ENCODE peak calls at places on chromosomes 4 and X, in seven cellular contexts. V, L, W, X, T, B and P are unnamed samples. For H3K27me3, the result is how much of the 10 kb centered on the place peaks cover.

GRCh38 chrX:9604111-9604907 is 139.5 kb downstream of the TBL1X start:
- DNase-seq in X (no peak), T (peak), L (no peak), B (no peak), W (no peak), V (peak), P (no peak)

GRCh38 chr4:20418865-20419451 is 167.3 kb downstream of the SLIT2 start:
- DNase-seq in V (no peak), T (no peak), W (peak), B (peak), X (no peak), L (no peak), P (peak)

GRCh38 chr4:180925800-180926199 is 1317.4 kb upstream of the TENM3 start:
- DNase-seq in V (no peak), W (no peak), T (no peak), X (no peak), L (no peak), B (no peak), P (no peak)

GRCh38 chrX:140710710-140711109 is 1.2 kb downstream of the LINC00632 start:
- DNase-seq in B (no peak), X (peak), T (no peak), W (no peak), L (no peak), V (no peak), P (no peak)

GRCh38 chr4:8909548-8909947 is 37.9 kb upstream of the HMX1 start:
- DNase-seq in V (peak), W (no peak), B (no peak), L (no peak), T (no peak), X (no peak), P (no peak)

GRCh38 chr4:54547299-54548097 is 110.3 kb upstream of the KIT start:
- DNase-seq in X (no peak), T (no peak), B (no peak), L (peak), V (no peak), W (no peak), P (no peak)

GRCh38 chr4:96675420-96675819 is 835.5 kb downstream of the PDHA2 start:
- DNase-seq in W (no peak), L (no peak), B (no peak), X (no peak), T (no peak), V (no peak), P (no peak)

GRCh38 chr4:41144812-41145211 is 69.5 kb downstream of the APBB2 start:
- DNase-seq in L (no peak), W (no peak), T (no peak), B (no peak), V (no peak), X (no peak), P (no peak)

GRCh38 chrX:25721564-25721963 is 416.6 kb upstream of the MAGEB18 start:
- DNase-seq in B (no peak), T (no peak), X (no peak), V (no peak), W (peak), L (no peak), P (no peak)

GRCh38 chr4:2634014-2634413 is 97.6 kb downstream of the FAM193A start:
- DNase-seq in L (no peak), B (no peak), X (no peak), T (no peak), W (peak), V (no peak), P (no peak)

GRCh38 chr4:122045533-122045932 is 93.7 kb upstream of the TRPC3 start:
- DNase-seq in L (no peak), X (peak), B (peak), T (no peak), V (no peak), W (peak), P (peak)

GRCh38 chr4:184383497-184384055 is 90.8 kb downstream of the IRF2 start:
- DNase-seq in V (peak), T (no peak), L (no peak), W (no peak), B (peak), X (no peak), P (peak)

GRCh38 chr4:137524642-137525384 is 7.5 kb downstream of the PCDH18 start:
- DNase-seq in W (no peak), T (no peak), B (no peak), X (no peak), V (no peak), L (no peak), P (no peak)

GRCh38 chrX:51860679-51861078 is 32.7 kb upstream of the MAGED1 start:
- DNase-seq in B (no peak), L (no peak), X (peak), V (peak), T (no peak), W (peak), P (no peak)

GRCh38 chrX:9878141-9878875 is 88.8 kb upstream of the CLDN34 start:
- DNase-seq in T (no peak), X (no peak), V (no peak), W (no peak), L (no peak), B (no peak), P (no peak)

GRCh38 chr4:10576236-10576635 is 108.3 kb downstream of the CLNK start:
- DNase-seq in X (no peak), B (no peak), W (no peak), V (no peak), T (no peak), L (no peak), P (no peak)

GRCh38 chr4:167014944-167015343 is 219.3 kb downstream of the SPOCK3 start:
- DNase-seq in L (no peak), X (no peak), B (no peak), W (no peak), T (no peak), V (no peak), P (no peak)

GRCh38 chrX:149392896-149393295 is 112.2 kb downstream of the IDS start:
- DNase-seq in X (no peak), W (no peak), B (no peak), T (no peak), V (no peak), L (no peak), P (no peak)

GRCh38 chrX:120262781-120263719 is 12.4 kb downstream of the ZBTB33 start:
- DNase-seq in L (no peak), W (no peak), V (no peak), X (no peak), T (no peak), B (no peak), P (no peak)

GRCh38 chrX:139086243-139086642 is 374.7 kb upstream of the FGF13 start:
- DNase-seq in W (no peak), L (no peak), T (no peak), B (no peak), X (no peak), V (no peak), P (no peak)

GRCh38 chrX:106144755-106145639 is 23.1 kb upstream of the PWWP3B start:
- DNase-seq in X (no peak), V (peak), T (no peak), B (no peak), L (no peak), W (no peak), P (no peak)

GRCh38 chr4:145938618-145939177 is at the start of gene ZNF827:
- DNase-seq in B (no peak), X (peak), T (peak), V (peak), L (peak), W (peak), P (peak)

GRCh38 chrX:46588263-46588662 is 14.7 kb downstream of the CHST7 start:
- DNase-seq in X (no peak), V (no peak), W (no peak), L (no peak), T (peak), B (no peak), P (no peak)

GRCh38 chr4:4249876-4250275 is 1.9 kb upstream of the TMEM128 start:
- DNase-seq in B (no peak), T (no peak), W (no peak), X (no peak), V (no peak), L (no peak), P (no peak)

GRCh38 chr4:37216209-37216608 is 28.3 kb upstream of the NWD2 start:
- DNase-seq in B (no peak), W (no peak), T (no peak), V (no peak), X (no peak), L (no peak), P (no peak)

GRCh38 chrX:152641996-152642395 is 4.3 kb downstream of the GABRQ start:
- DNase-seq in X (peak), B (no peak), L (no peak), W (peak), V (no peak), T (no peak), P (no peak)

GRCh38 chr4:182083681-182084410 is 159.4 kb upstream of the TENM3 start:
- DNase-seq in V (no peak), L (no peak), X (no peak), W (no peak), B (no peak), T (no peak), P (no peak)

GRCh38 chrX:151564035-151564434 is 560 bp downstream of the PASD1 start:
- DNase-seq in V (no peak), L (no peak), X (no peak), T (no peak), W (no peak), B (no peak), P (no peak)

GRCh38 chrX:69535661-69536060 is 31.5 kb downstream of the NALF2 start:
- DNase-seq in X (no peak), B (no peak), T (no peak), W (no peak), V (no peak), L (no peak), P (no peak)
- H3K27me3 ChIP-seq in X (under half), B (under half), T (under half), W (under half), V (under half), L (under half), P (under half)

DNA sequence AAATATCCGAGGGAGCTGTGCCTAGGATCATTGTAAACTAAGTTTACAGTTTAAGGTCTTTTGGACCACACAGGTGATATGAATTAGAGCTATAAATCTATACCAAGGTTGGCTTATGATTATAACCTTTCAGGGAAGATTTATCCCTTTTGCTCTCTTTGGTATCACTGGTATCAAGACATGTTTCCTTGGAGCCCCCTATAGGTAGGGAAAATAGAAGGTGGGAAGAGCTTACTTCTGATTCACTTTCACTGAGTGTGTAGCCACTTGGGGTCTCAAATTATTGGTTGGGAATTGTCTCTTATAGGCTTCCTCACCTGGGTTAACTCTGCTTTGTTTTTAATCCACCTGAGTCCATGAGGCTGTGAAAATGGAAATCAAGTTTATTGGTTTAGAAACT is 262.1 kb upstream of the NR3C2 start:
- DNase-seq in L (no peak), B (no peak), V (no peak), T (no peak), W (no peak), X (no peak), P (no peak)
- TF ChIP-seq CTCF in L (peak), B (no peak), V (no peak), T (no peak), W (no peak), X (peak), P (no peak)

GRCh38 chrX:118839334-118839958 is 15.8 kb downstream of the ZCCHC12 start:
- DNase-seq in W (peak), V (peak), X (peak), L (peak), T (peak), B (no peak), P (no peak)
- H3K4me3 ChIP-seq in W (peak), V (peak), X (peak), L (peak), T (peak), B (peak), P (peak)

GRCh38 chrX:72045552-72046277 is 86.0 kb downstream of the RTL5 start:
- DNase-seq in T (no peak), B (no peak), W (peak), V (no peak), L (no peak), X (peak), P (no peak)
- H3K27me3 ChIP-seq in T (under half), B (under half), W (under half), V (under half), L (under half), X (under half), P (under half)

GRCh38 chr4:99117876-99118693 is 26.0 kb downstream of the ADH4 start:
- DNase-seq in V (no peak), B (no peak), W (no peak), T (no peak), L (no peak), X (no peak), P (no peak)
- TF ChIP-seq CTCF in V (peak), B (peak), W (peak), T (peak), L (no peak), X (peak), P (peak)